ENCODE peak calls at places on chromosomes 6 and 20, in five cellular contexts. C is spleen, A is epithelial cell of esophagus, L is progenitor cell of endocrine pancreas, B is dorsolateral prefrontal cortex. Y is an unnamed sample.

GRCh38 chr6:145842693-145843546 is 28.3 kb upstream of the FBXO30 start:
- DNase-seq in C (no peak), A (peak), L (no peak), B (no peak), Y (no peak)

GRCh38 chr6:32194388-32194787 is 1.9 kb upstream of the GPSM3 start:
- DNase-seq in C (no peak), A (no peak), L (no peak), B (no peak), Y (no peak)

GRCh38 chr20:63686492-63687321 is 9.7 kb upstream of the TNFRSF6B start:
- DNase-seq in C (peak), A (peak), L (no peak), B (no peak), Y (no peak)

GRCh38 chr6:128242765-128243403 is 277.5 kb downstream of the PTPRK start:
- DNase-seq in C (no peak), A (no peak), L (no peak), B (no peak), Y (no peak)

GRCh38 chr20:48841861-48842529 is 14.2 kb upstream of the PREX1 start:
- DNase-seq in C (no peak), A (peak), L (no peak), B (no peak), Y (no peak)

GRCh38 chr20:51195419-51195901 is 172.6 kb upstream of the KCNG1 start:
- DNase-seq in C (no peak), A (peak), L (no peak), B (no peak), Y (no peak)

GRCh38 chr20:41905186-41905585 is 287.0 kb upstream of the CHD6 start:
- DNase-seq in C (no peak), A (no peak), L (no peak), B (no peak), Y (no peak)

GRCh38 chr6:117505337-117505736 is 22.9 kb downstream of the DCBLD1 start:
- DNase-seq in C (no peak), A (no peak), L (no peak), B (no peak), Y (no peak)

GRCh38 chr20:605237-605636 is 4.9 kb downstream of the TCF15 start:
- DNase-seq in C (no peak), A (no peak), L (no peak), B (no peak), Y (no peak)

GRCh38 chr20:41697861-41698559 is 79.8 kb upstream of the CHD6 start:
- DNase-seq in C (no peak), A (peak), L (no peak), B (no peak), Y (no peak)

GRCh38 chr6:44010411-44011349 is 116.6 kb downstream of the MRPL14 start:
- DNase-seq in C (peak), A (peak), L (no peak), B (no peak), Y (peak)

GRCh38 chr6:31763617-31763940 is 1.1 kb downstream of the SAPCD1 start:
- DNase-seq in C (no peak), A (peak), L (no peak), B (no peak), Y (no peak)

GRCh38 chr6:64811145-64811544 is 895.9 kb downstream of the EYS start:
- DNase-seq in C (no peak), A (no peak), L (no peak), B (no peak), Y (no peak)

GRCh38 chr20:48728042-48728837 is 99.6 kb downstream of the PREX1 start:
- DNase-seq in C (no peak), A (no peak), L (no peak), B (peak), Y (peak)

DNA sequence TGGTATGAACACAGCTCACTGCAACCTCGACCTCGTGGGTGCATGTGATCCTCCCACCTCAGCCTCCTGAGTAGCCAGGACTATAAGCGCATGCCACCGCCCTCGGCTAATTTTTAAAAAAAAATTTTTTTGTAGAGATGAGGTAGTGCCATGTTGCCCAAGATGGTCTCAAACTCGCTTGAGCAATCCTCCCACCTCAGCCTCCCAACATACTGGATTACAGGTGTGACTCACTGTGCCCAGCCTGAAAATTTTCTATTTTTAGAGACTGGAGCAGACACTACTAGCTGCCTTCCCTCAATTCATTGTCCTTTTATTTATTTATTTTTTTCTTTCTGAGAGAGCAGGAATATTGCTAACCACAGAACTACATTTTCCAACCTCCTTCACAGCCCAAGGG is 20.3 kb upstream of the GTF3C6 start:
- DNase-seq in C (no peak), A (peak), L (no peak), B (no peak), Y (no peak)
- TF ChIP-seq CTCF in C (no peak), A (no peak), L (no peak), B (no peak), Y (no peak)

DNA sequence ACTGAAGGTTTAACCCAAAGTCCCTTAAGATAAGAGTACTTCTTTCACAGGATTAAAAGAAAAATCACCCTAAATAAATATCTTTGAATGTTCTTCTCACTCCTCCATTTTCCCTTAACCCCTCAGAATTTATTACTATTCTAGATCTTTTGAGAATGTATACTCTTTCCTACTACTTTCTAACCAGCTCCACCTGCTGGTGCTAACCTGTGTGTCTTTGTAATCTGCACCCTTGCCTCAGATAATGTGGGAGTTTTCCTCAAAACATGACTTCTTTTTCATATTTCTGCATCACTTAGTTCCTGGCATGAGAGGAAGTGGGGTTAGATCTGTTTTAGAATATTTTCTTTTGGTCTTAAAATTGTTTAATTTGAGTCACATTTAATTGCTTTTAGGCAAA is 394.2 kb downstream of the BMP2 start:
- DNase-seq in C (no peak), A (peak), L (no peak), B (no peak), Y (no peak)
- TF ChIP-seq CTCF in C (no peak), A (peak), L (peak), B (peak), Y (peak)

GRCh38 chr6:110179406-110180227 is at the start of gene WASF1:
- DNase-seq in C (peak), A (peak), L (peak), B (peak), Y (peak)
- TF ChIP-seq CTCF in C (peak), A (no peak), L (peak), B (no peak), Y (no peak)

GRCh38 chr6:105539879-105540278 is 137.0 kb upstream of the PREP start:
- DNase-seq in C (no peak), A (no peak), L (no peak), B (no peak), Y (no peak)

GRCh38 chr6:105536961-105537360 is 134.1 kb upstream of the PREP start:
- DNase-seq in C (no peak), A (peak), L (no peak), B (no peak), Y (no peak)

GRCh38 chr6:105537981-105538578 is 135.2 kb upstream of the PREP start:
- DNase-seq in C (no peak), A (peak), L (no peak), B (no peak), Y (no peak)
- TF ChIP-seq CTCF in C (no peak), A (no peak), L (no peak), B (no peak), Y (no peak)

GRCh38 chr6:110958332-110959192 is at the start of gene GTF3C6:
- DNase-seq in C (peak), A (peak), L (peak), B (peak), Y (peak)
- TF ChIP-seq CTCF in C (no peak), A (no peak), L (no peak), B (peak), Y (peak)

DNA sequence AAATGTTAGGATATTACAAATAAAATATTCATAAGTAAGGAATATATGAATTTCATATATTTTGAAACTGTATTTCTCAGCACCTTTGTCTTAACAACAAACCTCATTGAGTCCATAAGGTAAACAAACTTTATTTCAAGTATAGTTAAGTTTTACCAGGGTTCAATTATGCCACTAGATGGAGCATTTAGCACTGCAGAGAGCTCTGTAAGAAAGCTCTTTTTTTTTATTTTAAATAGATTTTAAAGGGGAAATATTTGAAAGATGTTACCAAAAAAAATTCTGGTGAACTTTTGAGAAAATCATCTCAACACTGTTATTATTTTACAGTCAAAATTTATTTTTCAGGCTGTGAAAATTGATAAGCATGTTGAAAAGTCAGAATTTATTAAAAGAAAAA is 955.2 kb upstream of the EYS start:
- DNase-seq in C (no peak), A (peak), L (no peak), B (no peak), Y (no peak)
- TF ChIP-seq CTCF in C (no peak), A (peak), L (peak), B (peak), Y (peak)

GRCh38 chr6:12290490-12290820 is 294 bp downstream of the EDN1 start:
- DNase-seq in C (no peak), A (no peak), L (no peak), B (no peak), Y (no peak)

GRCh38 chr6:12291083-12291784 is 1.1 kb downstream of the EDN1 start:
- DNase-seq in C (no peak), A (peak), L (no peak), B (no peak), Y (no peak)

GRCh38 chr6:12293234-12293930 is 3.2 kb downstream of the EDN1 start:
- DNase-seq in C (no peak), A (no peak), L (no peak), B (no peak), Y (no peak)

GRCh38 chr6:12289655-12290489 is at the start of gene EDN1:
- DNase-seq in C (peak), A (peak), L (peak), B (peak), Y (peak)

GRCh38 chr6:12291785-12292604 is 1.8 kb downstream of the EDN1 start:
- DNase-seq in C (peak), A (peak), L (no peak), B (no peak), Y (no peak)
- TF ChIP-seq CTCF in C (no peak), A (peak), L (peak), B (no peak), Y (peak)

DNA sequence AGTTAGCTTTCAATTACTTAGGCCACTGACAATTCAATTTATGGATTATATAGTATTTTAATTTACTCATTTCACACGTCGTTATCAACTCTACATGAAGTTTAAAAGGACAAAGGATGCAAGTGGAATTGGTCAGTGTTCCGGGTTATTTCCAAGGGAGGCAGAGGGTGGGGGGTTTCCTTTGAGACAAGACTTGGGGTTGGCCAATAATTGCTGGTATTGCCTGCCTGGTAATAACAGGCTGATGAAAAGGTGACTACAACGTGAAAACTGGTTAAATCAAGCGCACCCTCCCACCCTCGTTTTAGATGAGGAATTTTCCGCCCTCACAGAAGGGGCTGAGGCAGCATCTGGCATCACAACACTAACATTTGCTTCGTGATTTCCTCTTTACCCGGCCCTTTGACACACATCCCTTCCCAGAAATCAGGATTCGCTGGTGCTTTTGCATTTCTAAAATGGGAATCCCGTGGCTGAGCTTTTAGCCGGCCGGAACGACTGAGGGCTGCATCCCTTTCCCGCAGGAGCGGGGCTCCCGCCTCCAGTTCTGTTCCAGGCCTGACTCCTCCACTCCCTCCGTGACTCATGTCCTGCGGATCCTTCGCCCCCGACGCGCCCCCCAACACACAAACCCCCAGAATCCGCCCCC is 1.0 kb upstream of the PIM1 start:
- DNase-seq in C (no peak), A (peak), L (no peak), B (peak), Y (no peak)
- TF ChIP-seq CTCF in C (no peak), A (no peak), L (no peak), B (no peak), Y (no peak)

Y was measured in chondrocyte.